ENCODE peak calls at places on chromosomes 11 and 22, in four cellular contexts. P, S, Y and K are unnamed samples.

GRCh38 chr22:50289151-50289941 is 18.1 kb downstream of the PLXNB2 start:
- DNase-seq in P (no peak), S (no peak), Y (no peak), K (no peak)

GRCh38 chr22:37552560-37553163 is 7.6 kb upstream of the CDC42EP1 start:
- DNase-seq in P (no peak), S (peak), Y (no peak), K (no peak)

GRCh38 chr11:113446112-113446511 is 29.1 kb downstream of the DRD2 start:
- DNase-seq in P (no peak), S (no peak), Y (no peak), K (no peak)

GRCh38 chr22:35299217-35299716 is 427 bp upstream of the TOM1 start:
- DNase-seq in P (no peak), S (no peak), Y (no peak), K (no peak)

GRCh38 chr22:47357493-47357892 is 595.0 kb downstream of the TBC1D22A start:
- DNase-seq in P (no peak), S (no peak), Y (no peak), K (no peak)

GRCh38 chr11:126410649-126411048 is 55.2 kb downstream of the ST3GAL4 start:
- DNase-seq in P (no peak), S (no peak), Y (no peak), K (no peak)

GRCh38 chr11:1204381-1205101 is 18.3 kb upstream of the MUC5B start:
- DNase-seq in P (no peak), S (peak), Y (no peak), K (no peak)

GRCh38 chr11:66727883-66728759 is 895 bp downstream of the SPTBN2 start:
- DNase-seq in P (no peak), S (peak), Y (no peak), K (no peak)

GRCh38 chr11:31050061-31050790 is 319.3 kb downstream of the DCDC1 start:
- DNase-seq in P (no peak), S (no peak), Y (no peak), K (no peak)

GRCh38 chr22:24450600-24450999 is 23.2 kb downstream of the ADORA2A start:
- DNase-seq in P (no peak), S (no peak), Y (no peak), K (no peak)

GRCh38 chr11:75276696-75277095 is 36.1 kb downstream of the TPBGL start:
- DNase-seq in P (no peak), S (no peak), Y (no peak), K (no peak)

GRCh38 chr11:71563401-71563800 is 2.0 kb upstream of the KRTAP5-10 start:
- DNase-seq in P (peak), S (peak), Y (peak), K (peak)

GRCh38 chr11:135036488-135037297 is 624.7 kb upstream of the B3GAT1 start:
- DNase-seq in P (no peak), S (no peak), Y (no peak), K (no peak)

GRCh38 chr11:18371279-18371678 is 23.1 kb upstream of the LDHA start:
- DNase-seq in P (no peak), S (peak), Y (no peak), K (no peak)

GRCh38 chr22:36579441-36579840 is 50.5 kb upstream of the EIF3D start:
- DNase-seq in P (no peak), S (no peak), Y (no peak), K (no peak)

GRCh38 chr22:40685406-40685805 is 6.1 kb downstream of the MCHR1 start:
- DNase-seq in P (no peak), S (no peak), Y (no peak), K (no peak)

GRCh38 chr11:73139476-73140198 is 2.5 kb downstream of the FCHSD2 start:
- DNase-seq in P (no peak), S (no peak), Y (no peak), K (peak)

GRCh38 chr11:11366793-11367192 is 13.7 kb upstream of the CSNK2A3 start:
- DNase-seq in P (no peak), S (no peak), Y (no peak), K (no peak)

GRCh38 chr22:44452531-44453420 is 45.3 kb downstream of the RTL6 start:
- DNase-seq in P (no peak), S (no peak), Y (no peak), K (no peak)

GRCh38 chr11:68145120-68145866 is 24.1 kb upstream of the CHKA start:
- DNase-seq in P (no peak), S (no peak), Y (no peak), K (peak)
- TF ChIP-seq FOSL1 in P (no peak), S (no peak), Y (no peak), K (no peak)

GRCh38 chr11:64339319-64339718 is 685 bp upstream of the CCDC88B start:
- DNase-seq in P (no peak), S (no peak), Y (no peak), K (no peak)

GRCh38 chr11:64341429-64341828 is 1.4 kb downstream of the CCDC88B start:
- DNase-seq in P (no peak), S (no peak), Y (no peak), K (no peak)

GRCh38 chr11:64341851-64342791 is 2.1 kb downstream of the CCDC88B start:
- DNase-seq in P (peak), S (peak), Y (peak), K (peak)

GRCh38 chr11:64339754-64340408 is at the start of gene CCDC88B:
- DNase-seq in P (no peak), S (no peak), Y (no peak), K (no peak)

DNA sequence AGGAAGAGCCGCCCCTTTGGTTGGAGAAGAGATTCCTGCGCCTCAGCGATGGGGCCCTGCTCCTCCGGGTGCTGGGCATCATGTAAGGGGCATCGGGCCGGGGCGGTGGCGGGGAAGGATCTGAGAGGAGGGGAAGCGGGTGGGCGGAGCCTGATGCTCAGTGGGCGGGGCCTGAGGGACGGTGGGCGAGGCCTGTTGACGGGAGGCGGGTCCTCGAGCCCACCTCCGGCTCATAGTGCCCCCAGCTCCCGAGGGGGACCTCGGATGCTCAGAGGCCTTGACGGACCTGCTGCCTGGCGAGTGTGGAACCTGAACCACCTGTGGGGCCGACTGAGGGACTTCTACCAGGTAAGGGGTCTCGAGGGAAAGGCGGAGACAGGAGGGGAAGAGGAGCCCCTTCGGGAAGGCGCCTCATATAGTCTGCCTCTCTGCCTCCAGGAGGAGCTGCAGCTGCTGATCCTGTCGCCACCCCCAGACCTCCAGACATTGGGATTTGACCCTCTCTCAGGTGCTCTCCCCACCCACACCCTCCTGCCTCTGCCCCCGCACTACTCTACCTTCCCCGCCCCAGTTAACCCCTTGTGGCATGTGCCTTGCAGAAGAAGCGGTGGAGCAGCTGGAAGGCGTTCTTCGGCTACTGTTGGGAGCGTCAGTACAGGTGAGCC is 799 bp downstream of the CCDC88B start:
- DNase-seq in P (no peak), S (peak), Y (no peak), K (no peak)
- TF ChIP-seq FOSL1 in P (no peak), S (no peak), Y (no peak), K (no peak)

GRCh38 chr22:46045459-46046298 is 68.7 kb upstream of the WNT7B start:
- DNase-seq in P (no peak), S (no peak), Y (no peak), K (no peak)
- TF ChIP-seq FOSL1 in P (no peak), S (no peak), Y (no peak), K (no peak)

GRCh38 chr11:106608677-106609076 is 409.6 kb downstream of the GUCY1A2 start:
- DNase-seq in P (no peak), S (no peak), Y (no peak), K (no peak)
- TF ChIP-seq FOSL1 in P (no peak), S (no peak), Y (no peak), K (no peak)